ENCODE peak calls at places on chromosome 22, in seven cellular contexts. O, T, C, N, S, M and I are unnamed samples.

GRCh38 chr22:36585841-36586240 is 56.9 kb upstream of the EIF3D start:
- DNase-seq in O (no peak), T (no peak), C (no peak), N (no peak), S (no peak), M (no peak), I (no peak)

GRCh38 chr22:34462795-34463194 is 542.5 kb upstream of the LARGE1 start:
- DNase-seq in O (no peak), T (no peak), C (no peak), N (no peak), S (no peak), M (no peak), I (no peak)

GRCh38 chr22:29326481-29326880 is 11.0 kb upstream of the RASL10A start:
- DNase-seq in O (no peak), T (no peak), C (no peak), N (no peak), S (no peak), M (no peak), I (no peak)

GRCh38 chr22:44191036-44191454 is 10.3 kb downstream of the PARVG start:
- DNase-seq in O (peak), T (no peak), C (no peak), N (peak), S (no peak), M (no peak), I (no peak)

GRCh38 chr22:45034821-45035220 is 25.0 kb upstream of the PHF21B start:
- DNase-seq in O (no peak), T (no peak), C (no peak), N (no peak), S (no peak), M (no peak), I (no peak)

GRCh38 chr22:40418366-40419201 is 48.2 kb downstream of the SGSM3 start:
- DNase-seq in O (no peak), T (no peak), C (no peak), N (no peak), S (no peak), M (no peak), I (no peak)

GRCh38 chr22:30265851-30266444 is 703 bp downstream of the OSM start:
- DNase-seq in O (peak), T (no peak), C (peak), N (no peak), S (no peak), M (peak), I (peak)

GRCh38 chr22:43839781-43840180 is 22.5 kb downstream of the SULT4A1 start:
- DNase-seq in O (no peak), T (no peak), C (no peak), N (no peak), S (no peak), M (no peak), I (no peak)

GRCh38 chr22:22032906-22033802 is 50.6 kb upstream of the TOP3B start:
- DNase-seq in O (no peak), T (no peak), C (no peak), N (no peak), S (no peak), M (no peak), I (no peak)

GRCh38 chr22:50602338-50602700 is 1.7 kb downstream of the MAPK8IP2 start:
- DNase-seq in O (no peak), T (no peak), C (no peak), N (no peak), S (no peak), M (no peak), I (no peak)

GRCh38 chr22:29912605-29913398 is 29.8 kb downstream of the MTMR3 start:
- DNase-seq in O (no peak), T (no peak), C (no peak), N (peak), S (no peak), M (no peak), I (no peak)

GRCh38 chr22:45878901-45879551 is 97.9 kb downstream of the WNT7B start:
- DNase-seq in O (no peak), T (no peak), C (no peak), N (no peak), S (no peak), M (no peak), I (no peak)

GRCh38 chr22:43236401-43237166 is 49.6 kb upstream of the TTLL12 start:
- DNase-seq in O (no peak), T (no peak), C (no peak), N (no peak), S (no peak), M (no peak), I (no peak)

GRCh38 chr22:47165338-47165931 is 403.0 kb downstream of the TBC1D22A start:
- DNase-seq in O (no peak), T (no peak), C (no peak), N (no peak), S (no peak), M (no peak), I (peak)

GRCh38 chr22:42937164-42937854 is 77.6 kb downstream of the PACSIN2 start:
- DNase-seq in O (no peak), T (peak), C (no peak), N (peak), S (no peak), M (no peak), I (no peak)

GRCh38 chr22:36729321-36729720 is 25.8 kb upstream of the CACNG2 start:
- DNase-seq in O (no peak), T (no peak), C (no peak), N (no peak), S (no peak), M (no peak), I (no peak)

GRCh38 chr22:46942816-46943783 is 180.7 kb downstream of the TBC1D22A start:
- DNase-seq in O (no peak), T (no peak), C (no peak), N (no peak), S (no peak), M (no peak), I (no peak)

GRCh38 chr22:49491221-49491635 is 336.4 kb downstream of the BRD1 start:
- DNase-seq in O (no peak), T (no peak), C (no peak), N (no peak), S (no peak), M (no peak), I (no peak)

GRCh38 chr22:43378011-43378704 is 33.7 kb upstream of the MPPED1 start:
- DNase-seq in O (no peak), T (no peak), C (no peak), N (no peak), S (no peak), M (no peak), I (no peak)

GRCh38 chr22:32864041-32864440 is 62.5 kb downstream of the TIMP3 start:
- DNase-seq in O (no peak), T (no peak), C (no peak), N (no peak), S (no peak), M (no peak), I (no peak)

GRCh38 chr22:44312766-44313165 is at the start of gene SHISAL1:
- DNase-seq in O (no peak), T (no peak), C (no peak), N (no peak), S (no peak), M (no peak), I (no peak)

GRCh38 chr22:22928666-22929380 is 41.2 kb downstream of the IGLL5 start:
- DNase-seq in O (peak), T (no peak), C (peak), N (no peak), S (no peak), M (no peak), I (no peak)

GRCh38 chr22:36291831-36292740 is 39.2 kb downstream of the APOL1 start:
- DNase-seq in O (no peak), T (no peak), C (no peak), N (no peak), S (no peak), M (no peak), I (no peak)

GRCh38 chr22:50218996-50219727 is 18.4 kb downstream of the SELENOO start:
- DNase-seq in O (no peak), T (no peak), C (no peak), N (peak), S (no peak), M (no peak), I (no peak)

GRCh38 chr22:17601031-17601430 is 27.5 kb downstream of the ATP6V1E1 start:
- DNase-seq in O (no peak), T (no peak), C (no peak), N (no peak), S (no peak), M (no peak), I (no peak)